ENCODE peak calls at places on chromosome 10, in nine cellular contexts. H, V, F, R, U, N, Z, L and K are unnamed samples.

GRCh38 chr10:66834802-66835201 is 91.0 kb upstream of the LRRTM3 start:
- DNase-seq in Z (no peak), R (no peak), F (no peak), N (no peak), L (no peak), U (no peak), V (no peak), H (no peak), K (no peak)

GRCh38 chr10:86817246-86817645 is 60.8 kb downstream of the BMPR1A start:
- DNase-seq in N (no peak), F (no peak), V (no peak), L (no peak), U (no peak), H (no peak), R (no peak), Z (no peak), K (no peak)

GRCh38 chr10:87722716-87723115 is 63.0 kb downstream of the PAPSS2 start:
- DNase-seq in F (no peak), U (no peak), Z (no peak), R (no peak), N (no peak), H (no peak), V (no peak), L (no peak), K (no peak)

GRCh38 chr10:86232646-86233045 is 133.9 kb downstream of the GRID1 start:
- DNase-seq in F (no peak), V (no peak), H (no peak), U (no peak), R (no peak), N (no peak), Z (no peak), L (no peak), K (no peak)

GRCh38 chr10:59880976-59881510 is 25.3 kb downstream of the CCDC6 start:
- DNase-seq in V (peak), L (no peak), R (no peak), Z (peak), H (no peak), F (no peak), N (peak), U (no peak), K (no peak)

GRCh38 chr10:131778385-131778784 is 122.4 kb upstream of the PPP2R2D start:
- DNase-seq in L (no peak), Z (no peak), F (no peak), U (no peak), R (no peak), V (peak), H (no peak), N (no peak), K (no peak)

GRCh38 chr10:73865459-73866442 is 8.6 kb downstream of the CAMK2G start:
- DNase-seq in H (no peak), R (no peak), V (peak), N (peak), U (no peak), F (no peak), Z (no peak), L (no peak), K (no peak)

GRCh38 chr10:111146025-111146640 is 69.3 kb downstream of the ADRA2A start:
- DNase-seq in L (no peak), U (no peak), H (no peak), Z (no peak), N (peak), R (no peak), F (no peak), V (no peak), K (no peak)

GRCh38 chr10:94299417-94299816 is 63.3 kb downstream of the NOC3L start:
- DNase-seq in U (no peak), L (no peak), V (no peak), H (peak), N (peak), F (no peak), R (peak), Z (no peak), K (peak)

GRCh38 chr10:117005454-117006055 is 568 bp upstream of the SHTN1 start:
- DNase-seq in F (peak), L (no peak), N (no peak), H (no peak), R (no peak), Z (no peak), U (no peak), V (no peak), K (no peak)

GRCh38 chr10:49187950-49188761 is at the start of gene TMEM273:
- DNase-seq in F (no peak), N (peak), Z (no peak), H (no peak), V (peak), L (peak), U (no peak), R (no peak), K (no peak)

GRCh38 chr10:29141761-29142160 is 147.1 kb upstream of the LYZL1 start:
- DNase-seq in U (no peak), R (no peak), V (no peak), L (no peak), N (no peak), F (no peak), Z (no peak), H (no peak), K (no peak)

GRCh38 chr10:115503546-115503945 is 410.4 kb downstream of the ATRNL1 start:
- DNase-seq in L (no peak), V (no peak), R (no peak), U (no peak), F (no peak), Z (no peak), N (no peak), H (no peak), K (no peak)

GRCh38 chr10:62377966-62378365 is 3.8 kb downstream of the ZNF365 start:
- DNase-seq in N (no peak), R (no peak), V (no peak), Z (no peak), U (no peak), H (no peak), L (no peak), F (no peak), K (no peak)

GRCh38 chr10:62083868-62084267 is 182.4 kb downstream of the ARID5B start:
- DNase-seq in N (no peak), Z (no peak), L (peak), H (no peak), R (no peak), F (no peak), V (no peak), U (peak), K (no peak)

GRCh38 chr10:34936061-34936460 is 121.0 kb upstream of the PARD3 start:
- DNase-seq in L (no peak), R (no peak), N (no peak), U (no peak), V (no peak), Z (no peak), H (no peak), F (no peak), K (no peak)

GRCh38 chr10:132551093-132551807 is 13.7 kb downstream of the INPP5A start:
- DNase-seq in F (no peak), V (no peak), H (no peak), L (no peak), U (no peak), Z (no peak), R (no peak), N (peak), K (no peak)

GRCh38 chr10:43253461-43254198 is 13.2 kb downstream of the RASGEF1A start:
- DNase-seq in L (peak), Z (no peak), U (no peak), F (no peak), H (no peak), R (no peak), N (no peak), V (no peak), K (no peak)

GRCh38 chr10:15280462-15280861 is 90.6 kb downstream of the FAM171A1 start:
- DNase-seq in H (no peak), Z (no peak), L (no peak), V (no peak), N (no peak), U (no peak), R (no peak), F (no peak), K (no peak)

GRCh38 chr10:99394761-99395386 is 35.5 kb downstream of the GOT1 start:
- DNase-seq in H (no peak), Z (no peak), L (no peak), F (no peak), V (no peak), R (no peak), U (no peak), N (no peak), K (no peak)

GRCh38 chr10:99888623-99889022 is 106.2 kb downstream of the ABCC2 start:
- DNase-seq in N (no peak), V (no peak), F (no peak), Z (no peak), R (no peak), H (peak), U (no peak), L (no peak), K (peak)